ENCODE peak calls at places on chromosome 9, in six cellular contexts. T is mammary epithelial cell, E is stomach, S is HCT116, U is AG04449, A is AG10803. B is an unnamed sample.

GRCh38 chr9:127910613-127911205 is 6.1 kb downstream of the ST6GALNAC4 start:
- DNase-seq in T (no peak), S (no peak), E (no peak), U (no peak), A (peak; percentile 83), B (peak; percentile 50)

GRCh38 chr9:127816728-127817127 is 14.0 kb downstream of the FPGS start:
- DNase-seq in E (no peak), U (no peak), S (no peak), T (no peak), A (no peak), B (no peak)

GRCh38 chr9:38251036-38251335 is 141.5 kb upstream of the ALDH1B1 start:
- DNase-seq in U (no peak), A (no peak), E (no peak), S (no peak), T (no peak), B (no peak)

GRCh38 chr9:91905958-91906585 is 44.0 kb downstream of the ROR2 start:
- DNase-seq in U (no peak), E (peak; percentile 45), S (no peak), A (no peak), T (no peak), B (no peak)

GRCh38 chr9:98380065-98380681 is 124.7 kb upstream of the TBC1D2 start:
- DNase-seq in A (peak; percentile 64), U (peak; percentile 14), T (no peak), S (no peak), E (no peak), B (peak; percentile 70)

GRCh38 chr9:111868475-111868874 is 28.1 kb upstream of the UGCG start:
- DNase-seq in U (no peak), S (no peak), A (no peak), E (no peak), T (no peak), B (no peak)

GRCh38 chr9:110782701-110783100 is 114.1 kb downstream of the MUSK start:
- DNase-seq in S (no peak), E (no peak), A (no peak), T (no peak), U (no peak), B (no peak)

GRCh38 chr9:78584589-78584988 is 287.7 kb downstream of the PSAT1 start:
- DNase-seq in T (no peak), U (no peak), A (no peak), E (no peak), S (no peak), B (no peak)

GRCh38 chr9:37386988-37387387 is 35.5 kb upstream of the GRHPR start:
- DNase-seq in S (no peak), T (no peak), U (no peak), A (peak; percentile 59), E (no peak), B (no peak)

GRCh38 chr9:95007470-95007869 is 281.0 kb downstream of the AOPEP start:
- DNase-seq in T (peak; percentile 76), E (no peak), S (no peak), U (no peak), A (no peak), B (peak; percentile 33)

GRCh38 chr9:114385412-114386181 is 2.2 kb downstream of the AKNA start:
- DNase-seq in S (peak; percentile 35), U (no peak), A (peak; percentile 83), E (peak; percentile 77), T (peak; percentile 97), B (peak; percentile 75)

GRCh38 chr9:911003-911402 is 65.5 kb upstream of the DMRT3 start:
- DNase-seq in T (no peak), U (no peak), A (no peak), E (no peak), S (no peak), B (no peak)

GRCh38 chr9:17597977-17598376 is 19.1 kb downstream of the SH3GL2 start:
- DNase-seq in S (no peak), E (no peak), U (no peak), T (no peak), A (no peak), B (no peak)

GRCh38 chr9:125984461-125984860 is 237.3 kb downstream of the PBX3 start:
- DNase-seq in T (no peak), A (no peak), S (no peak), U (no peak), E (no peak), B (no peak)

GRCh38 chr9:10274156-10274555 is 338.6 kb downstream of the PTPRD start:
- DNase-seq in S (no peak), A (no peak), U (no peak), E (no peak), T (no peak), B (peak; percentile 11)

GRCh38 chr9:114405294-114406034 is 17.7 kb upstream of the AKNA start:
- DNase-seq in A (peak; percentile 73), T (peak; percentile 71), E (peak; percentile 81), U (no peak), S (peak; percentile 48), B (peak; percentile 84)

GRCh38 chr9:27436234-27436633 is 87.9 kb upstream of the IFNK start:
- DNase-seq in S (no peak), A (peak; percentile 65), E (peak; percentile 61), T (no peak), U (no peak), B (no peak)

GRCh38 chr9:118336952-118337349 is 632.7 kb downstream of the TLR4 start:
- DNase-seq in T (no peak), S (no peak), U (no peak), A (no peak), E (no peak), B (no peak)

GRCh38 chr9:73081979-73082657 is 69.5 kb upstream of the ANXA1 start:
- DNase-seq in S (peak; percentile 41), E (no peak), A (peak; percentile 58), T (peak; percentile 24), U (no peak), B (peak; percentile 76)

GRCh38 chr9:40925149-40925548 is 203.3 kb downstream of the FOXD4L6 start:
- DNase-seq in A (no peak), T (no peak), S (no peak), E (no peak), U (no peak), B (no peak)

GRCh38 chr9:87556821-87557220 is 59.2 kb downstream of the DAPK1 start:
- DNase-seq in E (no peak), U (no peak), A (no peak), S (no peak), T (no peak), B (no peak)

GRCh38 chr9:25700430-25700829 is 22.2 kb upstream of the TUSC1 start:
- DNase-seq in E (no peak), U (no peak), T (no peak), A (no peak), S (no peak), B (no peak)

GRCh38 chr9:124248992-124249391 is 8.8 kb upstream of the NEK6 start:
- DNase-seq in E (no peak), T (no peak), U (no peak), A (peak; percentile 31), S (no peak), B (peak; percentile 35)

GRCh38 chr9:97900103-97900737 is 22.1 kb downstream of the TRMO start:
- DNase-seq in T (no peak), A (peak; percentile 73), U (no peak), S (no peak), E (no peak), B (peak; percentile 80)

GRCh38 chr9:137067860-137068538 is 2.4 kb downstream of the SAPCD2 start:
- DNase-seq in E (peak; percentile 88), S (peak; percentile 78), T (peak; percentile 64), U (no peak), A (peak; percentile 66), B (peak; percentile 86)

GRCh38 chr9:107491081-107492053 is 1.8 kb upstream of the KLF4 start:
- DNase-seq in A (no peak), T (no peak), S (no peak), U (no peak), E (peak; percentile 30), B (no peak)

DNA sequence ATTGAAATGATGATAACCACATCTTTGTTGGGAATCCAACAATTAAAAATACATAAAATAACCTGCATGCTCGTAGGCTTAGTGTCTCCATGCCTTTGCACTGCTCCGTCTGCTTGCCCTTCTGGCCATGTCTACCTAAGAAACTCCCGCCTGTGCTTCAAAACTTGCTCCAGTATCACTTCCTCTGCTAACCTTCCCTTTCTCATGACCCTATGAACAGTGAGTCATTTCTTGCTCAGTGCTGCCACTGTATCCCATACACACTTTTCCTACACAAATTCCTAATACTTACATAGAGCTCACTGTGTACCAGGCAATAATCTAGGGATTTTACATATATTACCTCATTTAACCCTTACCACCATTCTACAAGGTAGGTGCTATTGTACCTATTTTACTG is 33.5 kb downstream of the TMEM245 start:
- DNase-seq in T (peak; percentile 54), S (no peak), A (no peak), U (no peak), E (no peak), B (peak; percentile 42)
- H3K4me3 ChIP-seq in T (no peak overlapping the region), S (no peak overlapping the region), A (no peak overlapping the region), U (no peak overlapping the region), E (no peak overlapping the region), B (no peak overlapping the region)

GRCh38 chr9:89994988-89995613 is 390.3 kb downstream of the GADD45G start:
- DNase-seq in U (no peak), S (no peak), A (no peak), T (no peak), E (no peak), B (no peak)

GRCh38 chr9:89996106-89996505 is 391.3 kb downstream of the GADD45G start:
- DNase-seq in U (no peak), T (no peak), A (no peak), E (no peak), S (no peak), B (no peak)

GRCh38 chr9:89993678-89994630 is 389.1 kb downstream of the GADD45G start:
- DNase-seq in S (no peak), A (peak; percentile 41), T (no peak), U (no peak), E (no peak), B (no peak)

GRCh38 chr9:89999176-89999533 is 394.3 kb downstream of the GADD45G start:
- DNase-seq in E (peak; percentile 89), S (no peak), U (no peak), A (no peak), T (peak; percentile 66), B (no peak)

GRCh38 chr9:89996717-89997116 is 391.9 kb downstream of the GADD45G start:
- DNase-seq in S (no peak), U (no peak), T (no peak), E (peak; percentile 36), A (no peak), B (no peak)
- TF ChIP-seq CTCF in S (no peak), U (peak; percentile 2), T (peak; percentile 34), E (no peak), A (peak; percentile 23), B (no peak)

GRCh38 chr9:105251733-105252404 is 7.4 kb downstream of the SLC44A1 start:
- DNase-seq in T (no peak), E (no peak), U (no peak), S (no peak), A (no peak), B (no peak)
- H3K4me3 ChIP-seq in T (no peak overlapping the region), E (no peak overlapping the region), U (no peak overlapping the region), S (no peak overlapping the region), A (no peak overlapping the region), B (no peak overlapping the region)

DNA sequence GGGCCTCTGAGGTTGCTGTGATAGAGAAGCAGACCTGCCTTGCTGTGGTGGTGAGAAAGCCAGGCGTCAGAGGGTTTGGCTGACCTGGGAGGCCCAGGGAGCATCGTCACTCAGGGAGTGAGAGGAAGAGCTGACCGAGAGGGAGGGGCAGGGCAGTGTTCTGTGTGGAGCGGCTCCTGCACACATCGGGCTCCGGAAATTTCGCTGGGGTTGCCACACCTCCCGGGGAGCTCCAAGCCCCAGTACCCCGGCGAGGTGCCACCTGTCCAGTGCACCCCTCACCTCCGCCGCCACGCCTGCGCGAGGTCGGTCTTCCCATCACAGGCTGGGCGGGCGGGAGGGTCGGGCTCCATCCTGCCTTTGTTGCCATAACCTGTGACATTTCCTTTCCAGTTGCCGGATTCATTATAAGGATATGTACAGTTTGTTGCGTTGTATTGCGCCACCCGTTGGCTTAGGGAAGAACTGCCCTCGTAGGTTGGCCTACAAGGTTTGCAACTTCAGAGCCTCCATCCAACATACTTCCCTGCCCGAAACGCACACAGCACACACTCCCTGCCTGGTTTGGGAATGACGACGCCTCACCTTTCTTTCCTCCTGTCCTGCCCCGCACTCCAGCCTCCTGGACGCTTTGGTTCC is 223.2 kb downstream of the CACNA1B start:
- DNase-seq in E (peak; percentile 16), A (no peak), S (no peak), U (no peak), T (no peak), B (no peak)
- TF ChIP-seq CTCF in E (no peak), A (no peak), S (peak; percentile 24), U (no peak), T (no peak), B (no peak)

B was measured in cardiac fibroblast.